ENCODE peak calls at places on chromosomes 12 and 14, in five cellular contexts. E is ovary; V is heart left ventricle; R is AG20443; B is activated naive CD4-positive, alpha-beta T cell treated with Interleukin-2 at 50 U/mL for 16 hours. L is an unnamed sample.

GRCh38 chr14:72576258-72576657 is 317.6 kb downstream of the DPF3 start:
- DNase-seq in E (no peak), V (no peak), R (no peak), B (no peak), L (no peak)

GRCh38 chr12:49022558-49023178 is 4.1 kb upstream of the PRKAG1 start:
- DNase-seq in E (no peak), V (no peak), R (no peak), B (no peak), L (no peak)

GRCh38 chr14:106067935-106068334 is 541.6 kb downstream of the TMEM121 start:
- DNase-seq in E (no peak), V (no peak), R (no peak), B (no peak), L (no peak)

GRCh38 chr12:113684053-113684907 is 212.6 kb upstream of the LHX5 start:
- DNase-seq in E (no peak), V (no peak), R (peak), B (no peak), L (no peak)

GRCh38 chr14:74495356-74495755 is 1.8 kb downstream of the ISCA2 start:
- DNase-seq in E (no peak), V (no peak), R (no peak), B (no peak), L (no peak)

GRCh38 chr12:132596016-132596415 is 14.4 kb downstream of the LRCOL1 start:
- DNase-seq in E (no peak), V (peak), R (no peak), B (no peak), L (no peak)

GRCh38 chr14:61925043-61925442 is 162.8 kb downstream of the SNAPC1 start:
- DNase-seq in E (no peak), V (no peak), R (no peak), B (no peak), L (peak)

GRCh38 chr14:104970231-104971068 is 7.7 kb downstream of the AHNAK2 start:
- DNase-seq in E (peak), V (peak), R (peak), B (no peak), L (no peak)

GRCh38 chr12:75414671-75415070 is 23.8 kb downstream of the GLIPR1L2 start:
- DNase-seq in E (no peak), V (no peak), R (no peak), B (no peak), L (no peak)

GRCh38 chr12:7113389-7113871 is 4.4 kb upstream of the C1RL start:
- DNase-seq in E (peak), V (no peak), R (peak), B (peak), L (no peak)

GRCh38 chr14:105919458-105920150 is 393.2 kb downstream of the TMEM121 start:
- DNase-seq in E (no peak), V (peak), R (no peak), B (no peak), L (no peak)

GRCh38 chr12:109811624-109811995 is 21.6 kb downstream of the TRPV4 start:
- DNase-seq in E (no peak), V (no peak), R (no peak), B (no peak), L (no peak)

GRCh38 chr12:49789992-49790391 is 38.2 kb downstream of the NCKAP5L start:
- DNase-seq in E (peak), V (no peak), R (no peak), B (no peak), L (no peak)

GRCh38 chr14:103243764-103244737 is 90.0 kb upstream of the EIF5 start:
- DNase-seq in E (no peak), V (no peak), R (no peak), B (no peak), L (no peak)

GRCh38 chr14:31993521-31993941 is 83.6 kb upstream of the ARHGAP5 start:
- DNase-seq in E (no peak), V (no peak), R (no peak), B (no peak), L (no peak)

GRCh38 chr14:81275305-81275950 is 54.7 kb upstream of the GTF2A1 start:
- DNase-seq in E (no peak), V (no peak), R (no peak), B (no peak), L (peak)

GRCh38 chr12:90851800-90852718 is 102.9 kb downstream of the CCER1 start:
- DNase-seq in E (no peak), V (no peak), R (no peak), B (no peak), L (no peak)

GRCh38 chr12:2813573-2814185 is 1.2 kb downstream of the ITFG2 start:
- DNase-seq in E (no peak), V (no peak), R (peak), B (peak), L (no peak)

GRCh38 chr12:116784238-116784612 is 46.1 kb downstream of the RNFT2 start:
- DNase-seq in E (no peak), V (no peak), R (no peak), B (no peak), L (no peak)

GRCh38 chr12:64916431-64916830 is 92.0 kb downstream of the TBC1D30 start:
- DNase-seq in E (no peak), V (no peak), R (no peak), B (no peak), L (no peak)

GRCh38 chr14:105474478-105475268 is at the start of gene CRIP2:
- DNase-seq in E (peak), V (no peak), R (peak), B (peak), L (no peak)

GRCh38 chr12:76422878-76423438 is 74.7 kb upstream of the BBS10 start:
- DNase-seq in E (no peak), V (no peak), R (no peak), B (no peak), L (no peak)

GRCh38 chr12:1318327-1319031 is 275.9 kb downstream of the FBXL14 start:
- DNase-seq in E (no peak), V (no peak), R (peak), B (no peak), L (peak)

GRCh38 chr14:24915958-24916595 is 133.9 kb downstream of the STXBP6 start:
- DNase-seq in E (no peak), V (no peak), R (no peak), B (no peak), L (no peak)

GRCh38 chr14:89607453-89607852 is 190.4 kb upstream of the FOXN3 start:
- DNase-seq in E (no peak), V (no peak), R (peak), B (no peak), L (no peak)

GRCh38 chr12:15540469-15540872 is 218.2 kb downstream of the PTPRO start:
- DNase-seq in E (no peak), V (no peak), R (peak), B (no peak), L (no peak)

GRCh38 chr12:9098463-9099026 is 17.2 kb downstream of the A2M start:
- DNase-seq in E (no peak), V (no peak), R (no peak), B (no peak), L (no peak)

L was measured in putamen.